ENCODE peak calls at places on chromosomes 4 and X, in eight cellular contexts. R is NAMALWA, J is epithelial cell of esophagus, E is pancreas, Z is body of pancreas, B is AG04449, C is T-helper 2 cell, A is HT-29. D is an unnamed sample.

GRCh38 chrX:40700640-40701342 is 34.6 kb downstream of the MED14 start:
- DNase-seq in R (no peak), J (no peak), E (no peak), Z (no peak), B (no peak), C (no peak), A (no peak), D (no peak)

GRCh38 chr4:180009316-180009715 is 2233.9 kb upstream of the TENM3 start:
- DNase-seq in R (no peak), J (peak; percentile 3), E (no peak), Z (no peak), B (no peak), C (no peak), A (no peak), D (no peak)

GRCh38 chr4:140018931-140019618 is 134.9 kb downstream of the MAML3 start:
- DNase-seq in R (no peak), J (no peak), E (no peak), Z (no peak), B (no peak), C (no peak), A (peak; percentile 72), D (no peak)

GRCh38 chrX:47817897-47818296 is 18.8 kb upstream of the ZNF81 start:
- DNase-seq in R (no peak), J (no peak), E (no peak), Z (no peak), B (no peak), C (no peak), A (no peak), D (no peak)

GRCh38 chr4:73067971-73068394 is 1.5 kb downstream of the COX18 start:
- DNase-seq in R (no peak), J (peak; percentile 38), E (no peak), Z (no peak), B (no peak), C (no peak), A (no peak), D (no peak)

GRCh38 chr4:20394471-20394870 is 142.8 kb downstream of the SLIT2 start:
- DNase-seq in R (no peak), J (no peak), E (no peak), Z (no peak), B (no peak), C (no peak), A (no peak), D (no peak)

GRCh38 chr4:186606593-186606992 is 51.2 kb upstream of the MTNR1A start:
- DNase-seq in R (no peak), J (peak; percentile 86), E (no peak), Z (no peak), B (no peak), C (no peak), A (no peak), D (no peak)

GRCh38 chr4:111562811-111563210 is 582.4 kb upstream of the FAM241A start:
- DNase-seq in R (no peak), J (peak; percentile 61), E (no peak), Z (no peak), B (no peak), C (no peak), A (no peak), D (no peak)

GRCh38 chr4:112550728-112551127 is 34.7 kb upstream of the NEUROG2 start:
- DNase-seq in R (no peak), J (peak; percentile 72), E (no peak), Z (no peak), B (peak; percentile 17), C (no peak), A (no peak), D (no peak)

GRCh38 chrX:40130207-40130606 is 32.4 kb upstream of the BCOR start:
- DNase-seq in R (no peak), J (peak; percentile 83), E (no peak), Z (no peak), B (peak; percentile 19), C (no peak), A (no peak), D (no peak)

D was measured in prostate gland.